ENCODE peak calls at places on chromosome 7, in six cellular contexts. T, B, S, L, Q and O are unnamed samples.

GRCh38 chr7:126657599-126658358 is 595.0 kb downstream of the GRM8 start:
- DNase-seq in T (no peak), B (no peak), S (no peak), L (no peak), Q (no peak), O (no peak)

GRCh38 chr7:134750083-134751062 is 29.1 kb upstream of the CALD1 start:
- DNase-seq in T (peak), B (peak), S (peak), L (peak), Q (peak), O (peak)

GRCh38 chr7:22200777-22201176 is 156.2 kb downstream of the RAPGEF5 start:
- DNase-seq in T (no peak), B (no peak), S (no peak), L (no peak), Q (no peak), O (no peak)

GRCh38 chr7:131726680-131727079 is 170.3 kb upstream of the PODXL start:
- DNase-seq in T (no peak), B (no peak), S (no peak), L (no peak), Q (no peak), O (no peak)

GRCh38 chr7:55572378-55573233 is at the start of gene VOPP1:
- DNase-seq in T (peak), B (no peak), S (peak), L (peak), Q (peak), O (peak)

GRCh38 chr7:27150568-27151340 is 1.6 kb downstream of the HOXA3 start:
- DNase-seq in T (peak), B (no peak), S (peak), L (peak), Q (peak), O (peak)

GRCh38 chr7:44977304-44977858 is 1.4 kb downstream of the MYO1G start:
- DNase-seq in T (no peak), B (no peak), S (no peak), L (no peak), Q (no peak), O (no peak)

GRCh38 chr7:101618916-101619315 is 10.2 kb downstream of the MYL10 start:
- DNase-seq in T (no peak), B (no peak), S (no peak), L (no peak), Q (no peak), O (no peak)

GRCh38 chr7:46511442-46512215 is 590.6 kb upstream of the IGFBP3 start:
- DNase-seq in T (no peak), B (no peak), S (no peak), L (no peak), Q (no peak), O (no peak)

GRCh38 chr7:76095908-76096307 is 48.0 kb downstream of the MDH2 start:
- DNase-seq in T (no peak), B (no peak), S (no peak), L (no peak), Q (no peak), O (no peak)

GRCh38 chr7:25863727-25864116 is 288.3 kb upstream of the NFE2L3 start:
- DNase-seq in T (no peak), B (no peak), S (no peak), L (no peak), Q (no peak), O (no peak)

GRCh38 chr7:25862254-25862992 is 289.6 kb upstream of the NFE2L3 start:
- DNase-seq in T (peak), B (peak), S (peak), L (peak), Q (peak), O (peak)

GRCh38 chr7:25861704-25862253 is 290.2 kb upstream of the NFE2L3 start:
- DNase-seq in T (no peak), B (no peak), S (no peak), L (no peak), Q (no peak), O (no peak)

GRCh38 chr7:25864511-25864910 is 287.5 kb upstream of the NFE2L3 start:
- DNase-seq in T (no peak), B (no peak), S (no peak), L (no peak), Q (no peak), O (no peak)

GRCh38 chr7:25862993-25863726 is 288.8 kb upstream of the NFE2L3 start:
- DNase-seq in T (no peak), B (no peak), S (no peak), L (no peak), Q (no peak), O (no peak)
- H3K4me3 ChIP-seq in T (no peak), B (no peak), S (peak), L (no peak), Q (no peak), O (peak)

GRCh38 chr7:93117852-93118530 is at the start of gene SAMD9:
- DNase-seq in T (peak), B (peak), S (peak), L (peak), Q (peak), O (peak)
- TF ChIP-seq POLR2A in T (peak), B (no peak), S (no peak), L (no peak), Q (no peak), O (peak)

GRCh38 chr7:99497771-99498545 is 2.1 kb downstream of the ZNF394 start:
- DNase-seq in T (no peak), B (no peak), S (no peak), L (no peak), Q (no peak), O (no peak)
- H3K4me3 ChIP-seq in T (no peak), B (peak), S (peak), L (no peak), Q (peak), O (peak)

GRCh38 chr7:24701232-24701898 is 55.9 kb downstream of the GSDME start:
- DNase-seq in T (no peak), B (no peak), S (no peak), L (no peak), Q (no peak), O (no peak)
- TF ChIP-seq POLR2A in T (no peak), B (no peak), S (no peak), L (no peak), Q (no peak), O (no peak)